ENCODE peak calls at places on chromosome 2, in six cellular contexts. M is tibial artery, S is pancreas, B is ovary, Z is GM13977, P is neural progenitor cell. H is an unnamed sample.

GRCh38 chr2:6864251-6864758 is 1.4 kb downstream of the CMPK2 start:
- DNase-seq in M (no peak), B (no peak), Z (peak; percentile 12), S (no peak), P (no peak), H (no peak)

GRCh38 chr2:198374375-198375072 is 570.1 kb downstream of the PLCL1 start:
- DNase-seq in Z (peak; percentile 9), S (no peak), B (no peak), P (peak; percentile 75), M (no peak), H (peak; percentile 31)

GRCh38 chr2:212379103-212379502 is 159.5 kb downstream of the ERBB4 start:
- DNase-seq in P (no peak), Z (no peak), B (no peak), M (no peak), S (no peak), H (no peak)

GRCh38 chr2:236889081-236889780 is 196.5 kb upstream of the COPS8 start:
- DNase-seq in B (no peak), S (no peak), P (no peak), M (no peak), Z (no peak), H (no peak)

GRCh38 chr2:69046221-69046662 is 33.3 kb downstream of the ANTXR1 start:
- DNase-seq in M (no peak), S (peak; percentile 71), B (no peak), P (no peak), Z (no peak), H (no peak)

GRCh38 chr2:63364866-63365265 is 223.4 kb downstream of the WDPCP start:
- DNase-seq in M (no peak), B (no peak), P (no peak), Z (no peak), S (no peak), H (no peak)

GRCh38 chr2:226187601-226188000 is 612.0 kb downstream of the IRS1 start:
- DNase-seq in Z (no peak), S (no peak), M (no peak), B (no peak), P (no peak), H (no peak)

GRCh38 chr2:174971868-174972781 is 33.1 kb downstream of the CHN1 start:
- DNase-seq in Z (no peak), M (no peak), S (no peak), P (no peak), B (no peak), H (no peak)

GRCh38 chr2:96164459-96165184 is 19.4 kb upstream of the DUSP2 start:
- DNase-seq in M (no peak), Z (peak; percentile 82), S (no peak), B (no peak), P (peak; percentile 44), H (no peak)

GRCh38 chr2:85745619-85746018 is 8.2 kb upstream of the ATOH8 start:
- DNase-seq in S (no peak), P (no peak), B (no peak), M (no peak), Z (no peak), H (no peak)

GRCh38 chr2:219494952-219495530 is 3.6 kb upstream of the GMPPA start:
- DNase-seq in B (no peak), Z (no peak), P (no peak), M (no peak), S (no peak), H (no peak)

GRCh38 chr2:109172556-109173105 is 43.6 kb downstream of the SH3RF3 start:
- DNase-seq in S (no peak), M (peak; percentile 65), P (no peak), B (no peak), Z (no peak), H (no peak)

GRCh38 chr2:437772-438393 is 150.0 kb upstream of the ALKAL2 start:
- DNase-seq in S (peak; percentile 56), M (no peak), B (no peak), P (no peak), Z (peak; percentile 77), H (no peak)

GRCh38 chr2:219406861-219407230 is 11.3 kb upstream of the DES start:
- DNase-seq in M (peak; percentile 96), P (no peak), Z (no peak), B (peak; percentile 51), S (no peak), H (no peak)

GRCh38 chr2:150127995-150128394 is 359.5 kb downstream of the RND3 start:
- DNase-seq in P (no peak), Z (no peak), S (no peak), B (no peak), M (no peak), H (no peak)

GRCh38 chr2:70420005-70420580 is 118.2 kb upstream of the FAM136A start:
- DNase-seq in M (no peak), B (no peak), P (peak; percentile 47), S (no peak), Z (no peak), H (no peak)

GRCh38 chr2:99084256-99084655 is 57.3 kb upstream of the C2orf15 start:
- DNase-seq in B (no peak), M (no peak), Z (no peak), P (peak; percentile 13), S (no peak), H (no peak)

GRCh38 chr2:99081886-99082285 is 59.6 kb upstream of the C2orf15 start:
- DNase-seq in M (no peak), Z (no peak), P (no peak), B (no peak), S (no peak), H (no peak)

GRCh38 chr2:99088017-99088416 is 53.5 kb upstream of the C2orf15 start:
- DNase-seq in M (no peak), B (no peak), P (no peak), Z (peak; percentile 29), S (no peak), H (no peak)

GRCh38 chr2:99086385-99086784 is 55.1 kb upstream of the C2orf15 start:
- DNase-seq in Z (no peak), B (no peak), S (no peak), M (no peak), P (no peak), H (no peak)

DNA sequence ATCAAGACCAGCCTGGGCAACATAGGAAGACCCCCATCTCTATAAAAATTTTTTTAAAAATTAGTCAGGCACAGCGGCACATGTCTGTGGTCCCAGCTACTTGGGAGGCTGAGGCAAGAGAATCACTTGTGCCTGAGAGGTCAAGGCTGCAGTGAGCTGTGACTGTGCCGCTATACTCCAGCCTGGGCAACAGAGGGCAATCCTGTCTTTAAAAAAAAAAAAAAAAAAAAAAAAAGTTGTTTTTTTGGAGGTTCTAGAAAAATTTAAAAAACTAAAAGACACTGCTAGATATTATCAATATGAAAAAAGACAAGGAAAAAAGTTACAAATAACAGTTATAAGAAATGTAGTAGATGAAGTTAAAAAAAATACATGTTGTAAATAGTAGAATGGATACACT is 56.1 kb upstream of the C2orf15 start:
- DNase-seq in P (peak; percentile 38), S (no peak), B (no peak), Z (no peak), M (no peak), H (no peak)
- TF ChIP-seq CTCF in P (peak; percentile 34), S (no peak), B (no peak), Z (peak; percentile 44), M (no peak), H (peak; percentile 57)

DNA sequence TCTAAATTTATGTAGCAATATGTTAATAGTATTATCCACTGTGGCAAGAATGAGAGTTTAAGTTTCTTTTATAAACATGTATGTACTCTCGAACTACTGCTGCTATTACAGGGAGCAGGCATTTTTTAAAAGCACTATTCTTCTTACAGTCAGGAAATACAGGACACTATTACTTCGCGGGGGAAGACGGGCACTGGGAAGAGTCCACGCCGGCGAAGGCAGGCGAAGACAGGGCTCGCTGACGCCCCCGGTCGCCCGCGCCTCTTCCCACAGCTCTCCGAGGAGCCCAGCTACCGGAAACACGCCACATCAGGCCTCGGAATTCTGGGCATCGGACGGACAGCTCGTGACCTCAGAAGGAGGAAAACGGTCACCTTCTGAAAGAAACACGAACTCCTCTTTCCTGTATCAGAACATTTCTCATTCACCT is 90.2 kb downstream of the FAM161A start:
- DNase-seq in Z (peak; percentile 17), B (peak; percentile 87), P (peak; percentile 82), M (peak; percentile 88), S (peak; percentile 83), H (peak; percentile 60)
- TF ChIP-seq CTCF in Z (peak; percentile 31), B (no peak), P (peak; percentile 23), M (no peak), S (no peak), H (no peak)

DNA sequence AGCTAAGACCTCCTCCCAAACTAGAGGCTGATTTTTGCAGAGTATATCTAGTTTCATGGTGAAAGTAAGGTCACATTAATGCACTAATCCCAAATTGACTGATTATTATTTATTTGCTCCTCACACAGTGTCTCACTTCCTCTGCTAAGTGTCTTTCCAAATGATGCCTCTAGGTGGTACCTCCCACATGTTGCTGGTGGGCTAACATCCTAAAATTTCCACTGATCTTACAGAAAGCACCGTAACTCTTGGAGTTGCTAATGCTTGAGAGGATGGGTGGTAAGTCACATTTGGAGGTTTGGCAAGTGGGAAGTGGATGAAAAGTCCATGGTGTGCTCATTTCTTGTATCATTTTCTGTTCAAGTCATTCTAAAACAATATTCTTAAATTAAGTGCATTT is 428.7 kb upstream of the GYPC start:
- DNase-seq in B (no peak), S (no peak), Z (no peak), P (peak; percentile 13), M (no peak), H (no peak)
- TF ChIP-seq CTCF in B (no peak), S (no peak), Z (peak; percentile 12), P (peak; percentile 46), M (no peak), H (peak; percentile 34)

GRCh38 chr2:173720310-173720709 is 244.9 kb downstream of the SP3 start:
- DNase-seq in S (no peak), Z (no peak), P (no peak), B (no peak), M (no peak), H (no peak)
- TF ChIP-seq CTCF in S (no peak), Z (no peak), P (no peak), B (no peak), M (no peak), H (peak; percentile 16)

DNA sequence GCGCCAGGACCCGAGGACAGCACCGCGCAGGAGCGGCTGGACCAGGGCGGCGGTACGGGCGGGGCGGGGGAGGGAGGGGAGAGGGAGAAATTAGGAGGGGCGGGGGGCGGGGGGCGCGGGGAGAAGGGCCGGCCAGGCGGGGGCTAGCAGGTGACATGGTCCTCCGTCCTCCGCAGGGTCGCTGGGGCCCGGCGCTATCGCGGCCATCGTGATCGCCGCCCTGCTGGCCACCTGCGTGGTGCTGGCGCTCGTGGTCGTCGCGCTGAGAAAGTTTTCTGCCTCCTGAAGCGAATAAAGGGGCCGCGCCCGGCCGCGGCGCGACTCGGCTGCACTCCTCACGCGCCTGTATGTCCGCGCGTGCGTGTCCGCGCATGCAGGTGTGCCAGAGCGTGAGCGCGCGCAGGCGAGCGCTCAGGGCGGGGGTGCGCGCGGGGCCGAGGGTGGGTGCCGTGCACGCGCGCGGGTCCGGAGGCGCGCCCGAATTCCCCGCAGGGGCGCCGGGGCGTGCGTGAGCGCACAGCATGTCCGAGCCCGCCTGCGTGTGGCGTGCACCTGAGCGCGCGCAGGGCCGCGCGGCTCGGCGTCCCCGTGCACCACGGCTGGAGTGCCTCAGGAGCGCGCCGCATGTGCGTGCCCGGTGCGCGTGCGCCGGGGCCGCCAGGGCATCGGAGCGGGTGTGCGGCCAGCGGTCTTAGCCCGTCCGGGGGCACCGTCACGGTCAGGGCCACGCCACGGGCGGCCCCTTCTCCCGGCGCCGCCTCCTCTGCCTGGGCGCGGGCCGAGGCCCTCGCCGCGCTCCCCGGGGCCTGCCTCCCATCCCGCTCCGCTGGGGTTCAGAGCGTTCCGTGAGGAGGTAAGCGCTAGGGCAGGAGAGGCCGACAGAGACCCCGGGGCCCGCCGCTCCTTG is 6.3 kb downstream of the SNORC start:
- DNase-seq in B (peak; percentile 40), M (peak; percentile 51), S (no peak), P (peak; percentile 70), Z (peak; percentile 79), H (no peak)
- TF ChIP-seq CTCF in B (no peak), M (no peak), S (no peak), P (peak; percentile 51), Z (peak; percentile 36), H (peak; percentile 56)